ENCODE peak calls at places on chromosome 12, in four cellular contexts. X, D, Y and P are unnamed samples.

GRCh38 chr12:51281202-51281924 is 11.1 kb upstream of the SMAGP start:
- DNase-seq in D (no peak), Y (no peak), X (no peak), P (no peak)

GRCh38 chr12:46522141-46522540 is 149.6 kb upstream of the SLC38A2 start:
- DNase-seq in D (no peak), Y (no peak), X (no peak), P (no peak)

GRCh38 chr12:27802936-27803335 is 22.9 kb upstream of the MANSC4 start:
- DNase-seq in D (no peak), Y (no peak), X (no peak), P (no peak)

GRCh38 chr12:47458273-47458672 is 247.6 kb downstream of the RPAP3 start:
- DNase-seq in X (no peak), Y (no peak), D (no peak), P (no peak)

GRCh38 chr12:93380480-93381121 is 2.9 kb downstream of the NUDT4 start:
- DNase-seq in Y (peak; percentile 50), X (no peak), D (peak; percentile 30), P (no peak)

GRCh38 chr12:117273091-117273490 is 82.8 kb upstream of the FBXO21 start:
- DNase-seq in Y (no peak), X (no peak), D (no peak), P (no peak)

GRCh38 chr12:120713861-120714482 is 3.7 kb downstream of the UNC119B start:
- DNase-seq in Y (peak; percentile 77), X (peak; percentile 33), D (peak; percentile 97), P (peak; percentile 50)

GRCh38 chr12:2113501-2113912 is 60.7 kb downstream of the CACNA1C start:
- DNase-seq in Y (no peak), X (no peak), D (no peak), P (no peak)

GRCh38 chr12:14961466-14962155 is at the start of gene ARHGDIB:
- DNase-seq in Y (no peak), X (no peak), D (peak; percentile 34), P (peak; percentile 94)

GRCh38 chr12:49050507-49051372 is 9.9 kb downstream of the KMT2D start:
- DNase-seq in X (no peak), D (no peak), Y (no peak), P (no peak)

GRCh38 chr12:69534389-69534822 is 50.9 kb upstream of the CCT2 start:
- DNase-seq in X (peak; percentile 50), D (peak; percentile 96), Y (no peak), P (no peak)

GRCh38 chr12:103944964-103945363 is 14.8 kb downstream of the HSP90B1 start:
- DNase-seq in X (no peak), D (no peak), Y (no peak), P (no peak)

GRCh38 chr12:5506821-5507231 is 74.9 kb downstream of the NTF3 start:
- DNase-seq in Y (no peak), D (no peak), X (no peak), P (no peak)

DNA sequence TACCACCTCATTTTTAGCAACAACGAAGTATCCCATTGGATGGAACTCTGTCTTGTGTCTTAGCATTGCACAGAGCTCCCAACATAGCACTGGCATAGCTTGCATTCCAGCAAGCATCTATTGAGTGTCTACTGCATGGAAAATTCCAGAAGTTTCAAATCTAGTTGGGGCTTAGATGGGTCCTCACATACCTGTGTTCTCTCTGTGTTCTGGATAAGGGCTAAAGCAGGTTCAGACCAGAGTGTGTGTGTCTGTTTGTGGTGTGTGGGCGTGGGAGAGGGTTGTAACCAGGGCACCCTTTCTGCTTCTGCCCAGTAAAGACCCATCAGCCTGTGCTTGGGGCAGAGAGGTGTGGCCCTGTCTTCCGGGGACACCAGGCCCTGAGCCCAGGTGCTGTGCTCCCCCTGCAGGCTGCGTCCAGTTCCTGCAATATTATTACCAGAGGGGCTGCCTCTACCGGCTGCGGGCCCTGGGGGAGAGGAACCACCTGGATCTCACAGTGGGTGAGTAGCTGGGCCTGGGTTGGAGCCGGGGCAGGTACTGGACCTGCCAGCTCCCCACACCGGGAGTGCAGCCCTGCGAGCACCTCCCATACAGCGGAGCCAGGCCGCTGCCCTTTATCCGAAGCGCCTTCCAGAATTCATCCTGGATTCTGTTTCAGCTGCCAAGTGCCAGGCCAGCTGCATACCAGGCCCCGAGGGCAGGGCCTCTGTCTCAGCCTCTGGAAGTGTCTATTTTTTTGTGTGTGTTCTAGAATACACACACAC is 20.3 kb downstream of the RHOF start:
- DNase-seq in X (peak; percentile 47), D (peak; percentile 88), Y (peak; percentile 91), P (no peak)
- TF ChIP-seq POLR2AphosphoS5 in X (no peak), D (no peak), Y (no peak), P (no peak)

GRCh38 chr12:56117778-56118687 is at the start of gene ZC3H10:
- DNase-seq in Y (peak; percentile 89), X (peak; percentile 100), D (peak; percentile 99), P (peak; percentile 100)
- TF ChIP-seq REST in Y (peak; percentile 6), X (no peak), D (no peak), P (no peak)

DNA sequence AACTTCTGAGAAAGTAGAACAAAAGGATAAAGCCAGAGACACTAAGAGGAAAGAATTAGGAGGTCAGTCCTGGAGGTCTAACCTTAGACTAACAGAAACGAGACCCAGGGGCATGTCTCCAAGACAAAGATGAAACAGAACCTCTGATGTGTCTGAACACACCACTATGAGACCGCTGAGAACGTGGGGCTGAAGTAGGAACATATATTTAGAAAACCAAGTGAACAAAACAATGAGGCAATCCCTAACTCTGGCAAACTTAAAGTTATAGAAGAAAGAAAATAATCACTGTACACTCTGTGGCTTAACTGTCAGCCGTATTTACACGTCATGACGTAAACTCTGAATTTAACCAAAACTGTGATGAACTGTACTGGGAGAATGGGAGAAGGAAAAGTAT is 17.9 kb downstream of the KCTD10 start:
- DNase-seq in X (no peak), D (no peak), Y (no peak), P (no peak)
- TF ChIP-seq POLR2AphosphoS5 in X (no peak), D (no peak), Y (no peak), P (no peak)

DNA sequence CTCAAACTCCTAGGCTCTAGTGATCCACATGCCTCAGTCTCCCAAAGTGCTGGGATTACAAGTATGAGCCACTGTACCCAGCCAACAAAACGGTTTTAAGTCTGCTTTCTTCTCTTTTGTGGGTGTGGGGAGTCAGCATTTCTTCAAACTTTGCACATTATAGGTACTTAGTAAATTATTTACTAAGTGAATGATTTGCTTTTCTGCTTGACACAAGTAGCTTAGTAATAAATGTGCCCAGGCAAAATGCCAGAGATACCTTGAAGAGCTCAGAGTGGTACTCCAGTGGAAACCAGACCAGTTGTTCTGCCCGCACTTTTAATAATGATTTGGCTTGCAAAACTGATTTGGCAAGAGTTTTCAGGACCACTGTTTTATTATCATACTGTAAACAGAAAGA is 15.0 kb downstream of the DEPDC4 start:
- DNase-seq in X (no peak), Y (no peak), D (no peak), P (no peak)
- TF ChIP-seq REST in X (no peak), Y (no peak), D (no peak), P (no peak)

DNA sequence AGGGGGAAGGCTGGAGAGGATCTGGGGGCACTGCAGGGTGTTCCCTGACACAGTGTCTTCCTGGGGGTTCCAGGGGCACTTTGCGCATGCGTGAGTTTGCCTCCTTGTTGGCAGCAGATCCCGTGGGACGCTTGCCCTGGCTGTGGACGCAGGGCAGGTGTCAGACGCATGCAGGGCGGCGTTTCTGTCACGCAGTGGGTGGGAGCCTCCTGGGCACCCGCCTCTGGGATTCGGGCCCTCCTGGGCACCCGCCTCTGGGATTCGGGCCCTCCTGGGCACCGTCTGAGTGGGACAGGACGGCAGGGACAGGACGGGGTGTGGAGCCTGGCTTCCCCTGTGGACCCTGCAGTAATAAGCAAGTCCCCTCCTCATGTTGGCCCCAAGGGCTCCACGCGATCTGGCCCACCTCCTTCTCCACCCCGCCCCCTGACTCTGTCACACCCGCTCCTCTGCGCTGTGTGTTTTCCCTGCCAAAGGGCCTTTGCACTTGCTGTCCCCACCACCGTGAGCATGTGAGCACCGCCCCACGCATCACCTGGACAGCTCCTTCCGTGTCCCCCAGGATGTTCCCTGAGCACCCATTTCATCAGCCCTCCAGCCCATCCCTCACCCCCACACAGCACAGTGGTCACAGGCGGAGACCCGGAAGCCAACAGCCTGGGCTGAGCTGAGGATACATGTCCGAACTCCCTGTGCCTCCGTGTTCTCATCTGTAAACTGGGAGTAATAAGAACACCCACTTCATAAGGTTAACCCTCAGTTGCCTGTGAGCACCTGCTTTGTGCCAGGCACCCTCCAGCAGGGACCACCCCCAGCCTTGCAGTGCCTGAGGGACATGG is 4.4 kb downstream of the MMP17 start:
- DNase-seq in Y (peak; percentile 76), X (no peak), D (no peak), P (no peak)
- TF ChIP-seq POLR2AphosphoS5 in Y (no peak), X (no peak), D (no peak), P (no peak)

GRCh38 chr12:84599539-84599938 is 313.1 kb downstream of the SLC6A15 start:
- DNase-seq in D (peak; percentile 9), X (peak; percentile 46), Y (no peak), P (no peak)
- TF ChIP-seq REST in D (no peak), X (no peak), Y (no peak), P (no peak)